ENCODE peak calls at places on chromosomes 4 and X, in eight cellular contexts. S is endothelial cell; O is SK-N-SH; F is CD8-positive, alpha-beta memory T cell; K is sigmoid colon; E is H54; Y is upper lobe of right lung; A is T-helper 9 cell. X is an unnamed sample.

GRCh38 chr4:2419814-2420213 is 1.1 kb downstream of the CFAP99 start:
- DNase-seq in S (no peak), O (no peak), F (no peak), K (no peak), E (no peak), Y (peak), A (no peak), X (no peak)

GRCh38 chrX:149871940-149872339 is 9.0 kb upstream of the MAGEA8 start:
- DNase-seq in S (peak), O (peak), F (peak), K (no peak), E (peak), Y (no peak), A (peak), X (no peak)

GRCh38 chrX:42755820-42756219 is 22.1 kb downstream of the PPP1R2C start:
- DNase-seq in S (no peak), O (no peak), F (no peak), K (peak), E (no peak), Y (no peak), A (no peak), X (no peak)

GRCh38 chr4:111854494-111855087 is 290.7 kb upstream of the FAM241A start:
- DNase-seq in S (peak), O (peak), F (no peak), K (no peak), E (no peak), Y (no peak), A (no peak), X (no peak)

GRCh38 chr4:145815626-145816025 is 123.0 kb downstream of the ZNF827 start:
- DNase-seq in S (no peak), O (no peak), F (no peak), K (no peak), E (no peak), Y (no peak), A (no peak), X (no peak)

GRCh38 chrX:40243699-40244098 is 145.9 kb upstream of the BCOR start:
- DNase-seq in S (no peak), O (peak), F (no peak), K (no peak), E (no peak), Y (no peak), A (no peak), X (no peak)

GRCh38 chr4:3871181-3871852 is 105.1 kb downstream of the ADRA2C start:
- DNase-seq in S (peak), O (peak), F (peak), K (peak), E (no peak), Y (peak), A (no peak), X (no peak)

GRCh38 chrX:70422886-70423336 is at the start of gene GDPD2:
- DNase-seq in S (peak), O (peak), F (no peak), K (no peak), E (no peak), Y (no peak), A (no peak), X (no peak)

GRCh38 chrX:108443065-108443464 is 3.4 kb downstream of the COL4A5 start:
- DNase-seq in S (no peak), O (no peak), F (no peak), K (no peak), E (no peak), Y (no peak), A (no peak), X (no peak)

GRCh38 chr4:8785656-8786142 is 85.9 kb downstream of the HMX1 start:
- DNase-seq in S (no peak), O (no peak), F (no peak), K (no peak), E (no peak), Y (no peak), A (no peak), X (no peak)

GRCh38 chrX:134443020-134443419 is 16.9 kb upstream of the HPRT1 start:
- DNase-seq in S (no peak), O (no peak), F (no peak), K (no peak), E (no peak), Y (no peak), A (no peak), X (no peak)

GRCh38 chr4:27327421-27328181 is 467.0 kb downstream of the STIM2 start:
- DNase-seq in S (no peak), O (no peak), F (no peak), K (no peak), E (no peak), Y (no peak), A (no peak), X (no peak)

GRCh38 chr4:121658125-121658524 is 38.7 kb downstream of the ANXA5 start:
- DNase-seq in S (no peak), O (no peak), F (no peak), K (no peak), E (no peak), Y (no peak), A (no peak), X (no peak)

GRCh38 chrX:46918434-46918833 is 6.2 kb downstream of the JADE3 start:
- DNase-seq in S (no peak), O (no peak), F (no peak), K (no peak), E (no peak), Y (no peak), A (no peak), X (no peak)

GRCh38 chrX:101164766-101165590 is 54.6 kb upstream of the DRP2 start:
- DNase-seq in S (no peak), O (no peak), F (no peak), K (no peak), E (no peak), Y (no peak), A (no peak), X (no peak)

GRCh38 chr4:26028793-26029511 is 114.9 kb downstream of the SMIM20 start:
- DNase-seq in S (peak), O (peak), F (peak), K (peak), E (no peak), Y (peak), A (peak), X (peak)

GRCh38 chr4:186144596-186145569 is 40.4 kb downstream of the FAM149A start:
- DNase-seq in S (peak), O (peak), F (no peak), K (peak), E (peak), Y (peak), A (no peak), X (no peak)

X was measured in T follicular helper cell.